ENCODE peak calls at places on chromosomes 2 and 18, in eight cellular contexts. One of them, this sample, is unnamed. For H3K36me3, the result is how much of the 10 kb centered on the place peaks cover.

GRCh38 chr2:21821697-21822227 is 698.0 kb downstream of the TDRD15 start:
- DNase-seq in OCI-LY7: no peak
- DNase-seq in heart right ventricle: no peak
- DNase-seq in kidney: no peak
- DNase-seq in colonic mucosa: no peak
- DNase-seq in spleen: no peak
- DNase-seq in mucosa of descending colon: no peak
- DNase-seq in heart left ventricle: no peak
- DNase-seq in this sample: no peak

GRCh38 chr18:6484659-6485058 is 69.9 kb upstream of the L3MBTL4 start:
- DNase-seq in kidney: no peak
- DNase-seq in heart left ventricle: no peak
- DNase-seq in colonic mucosa: no peak
- DNase-seq in mucosa of descending colon: no peak
- DNase-seq in spleen: no peak
- DNase-seq in OCI-LY7: no peak
- DNase-seq in heart right ventricle: no peak
- DNase-seq in this sample: no peak

GRCh38 chr2:37847792-37848191 is 77.3 kb upstream of the RMDN2 start:
- DNase-seq in OCI-LY7: no peak
- DNase-seq in heart right ventricle: no peak
- DNase-seq in kidney: no peak
- DNase-seq in heart left ventricle: no peak
- DNase-seq in colonic mucosa: no peak
- DNase-seq in mucosa of descending colon: no peak
- DNase-seq in spleen: no peak
- DNase-seq in this sample: no peak

GRCh38 chr2:216473187-216473586 is 25.5 kb upstream of the RPL37A start:
- DNase-seq in spleen: no peak
- DNase-seq in colonic mucosa: no peak
- DNase-seq in kidney: no peak
- DNase-seq in mucosa of descending colon: no peak
- DNase-seq in heart left ventricle: no peak
- DNase-seq in heart right ventricle: no peak
- DNase-seq in OCI-LY7: no peak
- DNase-seq in this sample: no peak

GRCh38 chr2:125643128-125643527 is 1012.8 kb upstream of the GYPC start:
- DNase-seq in mucosa of descending colon: no peak
- DNase-seq in colonic mucosa: no peak
- DNase-seq in spleen: no peak
- DNase-seq in kidney: no peak
- DNase-seq in heart right ventricle: no peak
- DNase-seq in heart left ventricle: no peak
- DNase-seq in OCI-LY7: no peak
- DNase-seq in this sample: no peak

GRCh38 chr2:241315879-241316700 is at the start of gene SEPTIN2:
- DNase-seq in colonic mucosa: peak
- DNase-seq in mucosa of descending colon: no peak
- DNase-seq in heart left ventricle: peak
- DNase-seq in spleen: peak
- DNase-seq in heart right ventricle: no peak
- DNase-seq in OCI-LY7: peak
- DNase-seq in kidney: peak
- DNase-seq in this sample: peak

GRCh38 chr2:145682536-145683157 is 1162.7 kb upstream of the ZEB2 start:
- DNase-seq in mucosa of descending colon: no peak
- DNase-seq in spleen: no peak
- DNase-seq in OCI-LY7: no peak
- DNase-seq in kidney: no peak
- DNase-seq in heart right ventricle: no peak
- DNase-seq in colonic mucosa: no peak
- DNase-seq in heart left ventricle: no peak
- DNase-seq in this sample: no peak

GRCh38 chr18:5890606-5891360 is 4.5 kb downstream of the TMEM200C start:
- DNase-seq in spleen: peak
- DNase-seq in colonic mucosa: peak
- DNase-seq in heart right ventricle: peak
- DNase-seq in kidney: peak
- DNase-seq in mucosa of descending colon: peak
- DNase-seq in OCI-LY7: no peak
- DNase-seq in heart left ventricle: peak
- DNase-seq in this sample: peak

GRCh38 chr18:35345460-35345921 is 1.3 kb upstream of the ZNF24 start:
- DNase-seq in spleen: no peak
- DNase-seq in colonic mucosa: no peak
- DNase-seq in OCI-LY7: peak
- DNase-seq in heart right ventricle: no peak
- DNase-seq in heart left ventricle: no peak
- DNase-seq in kidney: no peak
- DNase-seq in mucosa of descending colon: no peak
- DNase-seq in this sample: peak

GRCh38 chr2:73290049-73290839 is 3.1 kb downstream of the EGR4 start:
- DNase-seq in OCI-LY7: peak
- DNase-seq in heart left ventricle: no peak
- DNase-seq in colonic mucosa: peak
- DNase-seq in kidney: no peak
- DNase-seq in spleen: no peak
- DNase-seq in mucosa of descending colon: no peak
- DNase-seq in heart right ventricle: no peak
- DNase-seq in this sample: no peak

GRCh38 chr2:199861116-199861774 is 10.3 kb upstream of the FTCDNL1 start:
- DNase-seq in mucosa of descending colon: no peak
- DNase-seq in colonic mucosa: no peak
- DNase-seq in OCI-LY7: peak
- DNase-seq in heart right ventricle: no peak
- DNase-seq in spleen: no peak
- DNase-seq in kidney: no peak
- DNase-seq in heart left ventricle: no peak
- DNase-seq in this sample: no peak

GRCh38 chr2:30288576-30288975 is 57.2 kb downstream of the LBH start:
- DNase-seq in spleen: no peak
- DNase-seq in heart right ventricle: no peak
- DNase-seq in colonic mucosa: no peak
- DNase-seq in kidney: no peak
- DNase-seq in mucosa of descending colon: no peak
- DNase-seq in heart left ventricle: no peak
- DNase-seq in OCI-LY7: no peak
- DNase-seq in this sample: no peak

GRCh38 chr2:168884990-168885389 is 5.2 kb downstream of the SPC25 start:
- DNase-seq in spleen: no peak
- DNase-seq in mucosa of descending colon: no peak
- DNase-seq in kidney: no peak
- DNase-seq in heart left ventricle: no peak
- DNase-seq in OCI-LY7: no peak
- DNase-seq in heart right ventricle: no peak
- DNase-seq in colonic mucosa: no peak
- DNase-seq in this sample: no peak

GRCh38 chr18:31241900-31242409 is 76.0 kb upstream of the DSG1 start:
- DNase-seq in colonic mucosa: peak
- DNase-seq in mucosa of descending colon: peak
- DNase-seq in kidney: no peak
- DNase-seq in spleen: no peak
- DNase-seq in heart right ventricle: no peak
- DNase-seq in OCI-LY7: no peak
- DNase-seq in heart left ventricle: no peak
- DNase-seq in this sample: peak

GRCh38 chr2:74439373-74440004 is 2.2 kb downstream of the RTKN start:
- DNase-seq in spleen: peak
- DNase-seq in heart left ventricle: peak
- DNase-seq in OCI-LY7: no peak
- DNase-seq in colonic mucosa: no peak
- DNase-seq in heart right ventricle: no peak
- DNase-seq in kidney: no peak
- DNase-seq in mucosa of descending colon: no peak
- DNase-seq in this sample: no peak

GRCh38 chr2:203033395-203033794 is 18.7 kb downstream of the NBEAL1 start:
- DNase-seq in OCI-LY7: no peak
- DNase-seq in kidney: no peak
- DNase-seq in heart right ventricle: no peak
- DNase-seq in heart left ventricle: no peak
- DNase-seq in spleen: no peak
- DNase-seq in colonic mucosa: no peak
- DNase-seq in mucosa of descending colon: no peak
- DNase-seq in this sample: no peak

GRCh38 chr2:103005386-103005785 is 243.6 kb downstream of the TMEM182 start:
- DNase-seq in OCI-LY7: no peak
- DNase-seq in heart left ventricle: no peak
- DNase-seq in heart right ventricle: no peak
- DNase-seq in spleen: no peak
- DNase-seq in kidney: no peak
- DNase-seq in mucosa of descending colon: no peak
- DNase-seq in colonic mucosa: no peak
- DNase-seq in this sample: no peak

GRCh38 chr2:165293439-165294420 is 54.5 kb downstream of the SCN2A start:
- DNase-seq in kidney: no peak
- DNase-seq in heart right ventricle: no peak
- DNase-seq in mucosa of descending colon: no peak
- DNase-seq in spleen: no peak
- DNase-seq in colonic mucosa: peak
- DNase-seq in OCI-LY7: peak
- DNase-seq in heart left ventricle: no peak
- DNase-seq in this sample: peak

GRCh38 chr2:88452980-88453582 is 588 bp upstream of the FOXI3 start:
- DNase-seq in heart right ventricle: no peak
- DNase-seq in colonic mucosa: no peak
- DNase-seq in spleen: no peak
- DNase-seq in kidney: no peak
- DNase-seq in mucosa of descending colon: no peak
- DNase-seq in OCI-LY7: no peak
- DNase-seq in heart left ventricle: no peak
- DNase-seq in this sample: no peak

GRCh38 chr2:44086639-44087036 is 82.0 kb upstream of the PPM1B start:
- DNase-seq in spleen: no peak
- DNase-seq in colonic mucosa: no peak
- DNase-seq in heart left ventricle: no peak
- DNase-seq in mucosa of descending colon: no peak
- DNase-seq in heart right ventricle: no peak
- DNase-seq in OCI-LY7: no peak
- DNase-seq in kidney: no peak
- DNase-seq in this sample: no peak

GRCh38 chr2:44087037-44087713 is 81.5 kb upstream of the PPM1B start:
- DNase-seq in heart right ventricle: peak
- DNase-seq in colonic mucosa: peak
- DNase-seq in heart left ventricle: peak
- DNase-seq in kidney: peak
- DNase-seq in mucosa of descending colon: peak
- DNase-seq in spleen: peak
- DNase-seq in OCI-LY7: peak
- DNase-seq in this sample: peak

GRCh38 chr2:44083054-44083453 is 85.6 kb upstream of the PPM1B start:
- DNase-seq in mucosa of descending colon: no peak
- DNase-seq in colonic mucosa: no peak
- DNase-seq in kidney: no peak
- DNase-seq in OCI-LY7: no peak
- DNase-seq in spleen: no peak
- DNase-seq in heart right ventricle: no peak
- DNase-seq in heart left ventricle: no peak
- DNase-seq in this sample: no peak

GRCh38 chr2:44087714-44088092 is 81.0 kb upstream of the PPM1B start:
- DNase-seq in colonic mucosa: peak
- DNase-seq in mucosa of descending colon: no peak
- DNase-seq in spleen: no peak
- DNase-seq in OCI-LY7: no peak
- DNase-seq in heart left ventricle: no peak
- DNase-seq in heart right ventricle: no peak
- DNase-seq in kidney: no peak
- DNase-seq in this sample: no peak

DNA sequence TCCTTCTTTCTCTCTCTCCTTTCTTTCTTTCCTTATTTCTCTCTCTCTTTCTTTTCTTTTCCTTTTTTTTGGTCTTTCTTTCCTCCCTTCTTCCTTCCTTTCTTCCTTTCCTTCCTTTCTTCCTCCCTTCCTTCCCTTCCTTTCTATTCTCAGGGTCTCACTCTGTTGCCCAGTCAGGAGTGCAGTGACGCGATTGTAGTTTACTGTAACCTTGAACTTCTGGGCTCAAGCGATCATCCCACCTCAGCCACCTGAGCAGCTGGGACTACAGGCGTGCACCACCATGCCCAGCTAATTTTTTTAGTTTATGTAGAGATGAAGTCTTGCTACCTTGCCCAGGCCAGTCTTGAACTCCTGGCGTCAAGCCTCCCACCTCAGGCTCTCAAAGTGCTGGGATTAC is 83.8 kb upstream of the PPM1B start:
- DNase-seq in mucosa of descending colon: no peak
- DNase-seq in OCI-LY7: no peak
- DNase-seq in colonic mucosa: no peak
- DNase-seq in spleen: no peak
- DNase-seq in kidney: no peak
- DNase-seq in heart left ventricle: no peak
- DNase-seq in heart right ventricle: no peak
- DNase-seq in this sample: no peak
- H3K36me3 ChIP-seq in mucosa of descending colon: under half
- H3K36me3 ChIP-seq in OCI-LY7: under half
- H3K36me3 ChIP-seq in colonic mucosa: under half
- H3K36me3 ChIP-seq in spleen: under half
- H3K36me3 ChIP-seq in kidney: under half
- H3K36me3 ChIP-seq in heart left ventricle: under half
- H3K36me3 ChIP-seq in heart right ventricle: under half
- H3K36me3 ChIP-seq in this sample: under half

GRCh38 chr18:47110875-47111274 is 39.4 kb downstream of the HDHD2 start:
- DNase-seq in colonic mucosa: no peak
- DNase-seq in heart left ventricle: no peak
- DNase-seq in heart right ventricle: no peak
- DNase-seq in OCI-LY7: no peak
- DNase-seq in spleen: no peak
- DNase-seq in mucosa of descending colon: no peak
- DNase-seq in kidney: no peak
- DNase-seq in this sample: no peak
- H3K36me3 ChIP-seq in colonic mucosa: under half
- H3K36me3 ChIP-seq in heart left ventricle: half or more
- H3K36me3 ChIP-seq in heart right ventricle: under half
- H3K36me3 ChIP-seq in OCI-LY7: under half
- H3K36me3 ChIP-seq in spleen: half or more
- H3K36me3 ChIP-seq in mucosa of descending colon: under half
- H3K36me3 ChIP-seq in kidney: under half
- H3K36me3 ChIP-seq in this sample: under half

DNA sequence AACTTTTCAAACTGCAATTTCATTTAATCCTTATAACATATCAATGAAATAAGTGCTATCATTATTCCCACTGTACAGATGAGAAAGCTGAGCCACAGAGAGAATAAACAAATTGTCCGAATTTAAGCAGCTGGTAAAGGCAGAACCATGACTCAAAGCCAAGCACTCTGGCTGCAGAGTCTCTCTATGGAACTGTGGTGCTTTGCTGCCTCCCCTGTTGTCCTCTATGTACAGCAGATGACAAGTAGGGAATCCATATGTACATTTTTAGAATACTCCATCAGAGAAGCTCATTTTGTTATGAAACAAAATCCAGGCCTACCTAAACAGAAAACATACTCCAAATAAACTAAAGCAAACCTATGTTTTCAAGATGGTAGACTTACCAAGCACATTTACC is 45.1 kb downstream of the FARSB start:
- DNase-seq in heart right ventricle: no peak
- DNase-seq in mucosa of descending colon: no peak
- DNase-seq in colonic mucosa: no peak
- DNase-seq in spleen: no peak
- DNase-seq in heart left ventricle: no peak
- DNase-seq in kidney: no peak
- DNase-seq in OCI-LY7: no peak
- DNase-seq in this sample: no peak
- H3K36me3 ChIP-seq in heart right ventricle: under half
- H3K36me3 ChIP-seq in mucosa of descending colon: under half
- H3K36me3 ChIP-seq in colonic mucosa: under half
- H3K36me3 ChIP-seq in spleen: under half
- H3K36me3 ChIP-seq in heart left ventricle: under half
- H3K36me3 ChIP-seq in kidney: under half
- H3K36me3 ChIP-seq in OCI-LY7: half or more
- H3K36me3 ChIP-seq in this sample: under half

GRCh38 chr2:40431600-40431955 is 20.3 kb downstream of the SLC8A1 start:
- DNase-seq in mucosa of descending colon: no peak
- DNase-seq in heart right ventricle: peak
- DNase-seq in colonic mucosa: no peak
- DNase-seq in heart left ventricle: peak
- DNase-seq in spleen: no peak
- DNase-seq in kidney: no peak
- DNase-seq in OCI-LY7: no peak
- DNase-seq in this sample: no peak
- H3K36me3 ChIP-seq in mucosa of descending colon: under half
- H3K36me3 ChIP-seq in heart right ventricle: under half
- H3K36me3 ChIP-seq in colonic mucosa: under half
- H3K36me3 ChIP-seq in heart left ventricle: under half
- H3K36me3 ChIP-seq in spleen: under half
- H3K36me3 ChIP-seq in kidney: under half
- H3K36me3 ChIP-seq in OCI-LY7: under half
- H3K36me3 ChIP-seq in this sample: under half